ENCODE peak calls at places on chromosomes 16 and 17, in nine cellular contexts. I is CD8-positive, alpha-beta memory T cell; G is heart right ventricle; D is Peyer's patch; N is lower lobe of right lung; L is tibial nerve; P is left ventricle myocardium inferior; T is A549; U is pancreas. O is an unnamed sample.

GRCh38 chr16:62907562-62907961 is 871.3 kb upstream of the CDH8 start:
- DNase-seq in I (no peak), G (no peak), D (no peak), N (no peak), L (no peak), P (no peak), T (no peak), U (no peak), O (no peak)

GRCh38 chr16:72073831-72074230 is 10.8 kb downstream of the HPR start:
- DNase-seq in I (no peak), G (peak; percentile 70), D (no peak), N (no peak), L (peak; percentile 10), P (peak; percentile 53), T (no peak), U (no peak), O (no peak)

GRCh38 chr17:75891605-75892555 is 4.9 kb downstream of the TRIM65 start:
- DNase-seq in I (no peak), G (no peak), D (no peak), N (no peak), L (no peak), P (no peak), T (no peak), U (no peak), O (no peak)

GRCh38 chr16:50464325-50465290 is 83.6 kb upstream of the NKD1 start:
- DNase-seq in I (no peak), G (no peak), D (peak; percentile 36), N (no peak), L (no peak), P (no peak), T (no peak), U (no peak), O (no peak)

GRCh38 chr17:37068266-37068665 is 119.5 kb downstream of the AATF start:
- DNase-seq in I (no peak), G (no peak), D (peak; percentile 55), N (no peak), L (no peak), P (no peak), T (no peak), U (no peak), O (no peak)

GRCh38 chr17:14690704-14691103 is 389.8 kb downstream of the HS3ST3B1 start:
- DNase-seq in I (no peak), G (no peak), D (no peak), N (no peak), L (no peak), P (no peak), T (no peak), U (no peak), O (no peak)

GRCh38 chr17:49132699-49133364 is at the start of gene B4GALNT2:
- DNase-seq in I (no peak), G (no peak), D (peak; percentile 69), N (peak; percentile 58), L (no peak), P (no peak), T (peak; percentile 28), U (peak; percentile 67), O (no peak)

GRCh38 chr16:7140899-7141298 is 191.7 kb upstream of the RBFOX1 start:
- DNase-seq in I (no peak), G (no peak), D (no peak), N (no peak), L (no peak), P (no peak), T (peak; percentile 6), U (no peak), O (no peak)

GRCh38 chr17:17028059-17028877 is 14.0 kb upstream of the MPRIP start:
- DNase-seq in I (no peak), G (peak; percentile 33), D (peak; percentile 96), N (peak; percentile 92), L (peak; percentile 43), P (peak; percentile 77), T (peak; percentile 100), U (peak; percentile 70), O (no peak)

GRCh38 chr17:47224971-47225370 is 15.8 kb downstream of the MYL4 start:
- DNase-seq in I (no peak), G (no peak), D (no peak), N (no peak), L (no peak), P (no peak), T (no peak), U (no peak), O (no peak)

GRCh38 chr17:80487511-80487910 is 11.1 kb upstream of the NPTX1 start:
- DNase-seq in I (no peak), G (no peak), D (no peak), N (no peak), L (no peak), P (no peak), T (no peak), U (no peak), O (no peak)

GRCh38 chr16:11354733-11355574 is 9.7 kb downstream of the RMI2 start:
- DNase-seq in I (peak; percentile 55), G (no peak), D (peak; percentile 79), N (peak; percentile 56), L (no peak), P (no peak), T (no peak), U (no peak), O (peak; percentile 34)

GRCh38 chr17:49521088-49521450 is 26.0 kb downstream of the NGFR start:
- DNase-seq in I (no peak), G (no peak), D (peak; percentile 33), N (no peak), L (no peak), P (no peak), T (no peak), U (no peak), O (no peak)

GRCh38 chr17:58318065-58318481 is 10.5 kb downstream of the TSPOAP1 start:
- DNase-seq in I (no peak), G (no peak), D (peak; percentile 43), N (no peak), L (no peak), P (no peak), T (no peak), U (peak; percentile 43), O (no peak)

GRCh38 chr17:38897671-38898290 is 27.6 kb upstream of the LASP1NB start:
- DNase-seq in I (no peak), G (no peak), D (peak; percentile 74), N (no peak), L (no peak), P (no peak), T (no peak), U (no peak), O (no peak)

GRCh38 chr17:27466376-27466747 is 10.1 kb downstream of the KSR1 start:
- DNase-seq in I (no peak), G (no peak), D (peak; percentile 52), N (no peak), L (no peak), P (no peak), T (no peak), U (no peak), O (no peak)

GRCh38 chr17:33113281-33114010 is 121.8 kb downstream of the SPACA3 start:
- DNase-seq in I (no peak), G (peak; percentile 22), D (no peak), N (no peak), L (no peak), P (no peak), T (peak; percentile 32), U (no peak), O (no peak)

GRCh38 chr16:48829361-48829760 is 219.4 kb upstream of the N4BP1 start:
- DNase-seq in I (no peak), G (no peak), D (no peak), N (no peak), L (no peak), P (no peak), T (no peak), U (no peak), O (no peak)

GRCh38 chr16:67470314-67470713 is 10.6 kb downstream of the ATP6V0D1 start:
- DNase-seq in I (no peak), G (peak; percentile 89), D (peak; percentile 60), N (peak; percentile 87), L (peak; percentile 52), P (peak; percentile 91), T (no peak), U (peak; percentile 89), O (no peak)

GRCh38 chr16:31767267-31767666 is 106.3 kb upstream of the ZNF267 start:
- DNase-seq in I (no peak), G (no peak), D (no peak), N (no peak), L (no peak), P (no peak), T (no peak), U (no peak), O (no peak)
- H3K9me3 ChIP-seq in I (peaks cover 64% of the 10 kb centered on the region), G (peaks cover 8% of the 10 kb centered on the region), D (peaks cover 80% of the 10 kb centered on the region), N (peaks cover 94% of the 10 kb centered on the region), L (peaks cover 85% of the 10 kb centered on the region), P (peaks cover 100% of the 10 kb centered on the region), T (peaks cover 68% of the 10 kb centered on the region), U (no peaks in the 10 kb centered on the region), O (peaks cover 32% of the 10 kb centered on the region)

DNA sequence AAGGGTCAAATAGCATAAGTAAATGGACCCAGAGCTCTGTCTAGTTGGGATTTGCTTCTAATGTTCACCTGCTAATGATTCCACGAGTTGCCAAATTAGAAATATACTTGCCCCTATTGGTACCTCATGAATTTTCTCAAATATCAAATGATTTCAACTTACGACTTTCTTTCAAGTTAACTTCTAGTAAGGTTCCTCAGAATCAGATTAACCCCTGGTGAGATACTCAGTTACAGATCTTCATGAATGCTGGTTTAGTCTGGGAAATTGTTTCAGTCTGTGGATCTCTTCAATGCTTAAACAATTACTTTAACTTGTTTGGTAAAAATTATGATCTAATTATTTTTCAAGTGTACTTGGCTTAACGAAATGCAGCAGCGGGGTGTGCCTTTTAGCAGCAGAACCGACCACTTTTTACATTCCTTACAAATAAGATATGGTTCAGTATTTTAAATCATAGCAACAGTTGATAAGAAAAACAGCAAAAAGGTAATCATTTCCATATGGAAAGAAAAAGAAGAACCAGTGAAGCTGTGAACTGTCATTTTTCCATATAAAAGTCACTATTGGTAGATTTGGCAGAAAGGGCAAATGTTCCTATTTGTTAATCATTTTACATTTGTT is 34.5 kb downstream of the TUBD1 start:
- DNase-seq in I (no peak), G (no peak), D (peak; percentile 27), N (no peak), L (no peak), P (no peak), T (no peak), U (no peak), O (no peak)
- H3K9me3 ChIP-seq in I (no peaks in the 10 kb centered on the region), G (no peaks in the 10 kb centered on the region), D (no peaks in the 10 kb centered on the region), N (no peaks in the 10 kb centered on the region), L (no peaks in the 10 kb centered on the region), P (no peaks in the 10 kb centered on the region), T (peaks cover 4% of the 10 kb centered on the region), U (no peaks in the 10 kb centered on the region), O (no peaks in the 10 kb centered on the region)

DNA sequence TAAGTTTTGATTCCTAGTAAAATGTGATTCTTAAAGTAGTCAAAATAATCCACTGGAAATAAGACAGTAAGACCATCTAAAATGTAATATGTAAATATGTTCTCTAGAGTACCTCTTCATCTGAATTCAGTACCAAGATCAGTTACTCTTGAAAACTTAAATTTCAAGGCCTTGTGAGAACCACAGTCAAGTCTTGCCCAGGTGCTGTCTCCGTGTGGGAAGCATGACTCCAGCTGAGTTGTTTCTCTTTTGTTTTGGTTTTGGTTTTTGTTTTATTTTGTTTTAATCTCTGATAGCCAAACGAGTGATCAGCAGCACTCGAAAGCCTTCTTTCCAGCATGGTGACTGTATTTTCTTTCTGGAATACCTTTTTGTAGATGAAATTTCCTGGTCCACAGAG is 907.0 kb downstream of the KCNJ18 start:
- DNase-seq in I (no peak), G (no peak), D (no peak), N (no peak), L (no peak), P (no peak), T (no peak), U (no peak), O (no peak)
- H3K9me3 ChIP-seq in I (no peaks in the 10 kb centered on the region), G (no peaks in the 10 kb centered on the region), D (no peaks in the 10 kb centered on the region), N (no peaks in the 10 kb centered on the region), L (no peaks in the 10 kb centered on the region), P (no peaks in the 10 kb centered on the region), T (no peaks in the 10 kb centered on the region), U (no peaks in the 10 kb centered on the region), O (no peaks in the 10 kb centered on the region)

GRCh38 chr16:35140293-35140986 is 1681.0 kb downstream of the TP53TG3F start:
- DNase-seq in I (no peak), G (no peak), D (peak; percentile 42), N (no peak), L (no peak), P (no peak), T (no peak), U (peak; percentile 30), O (no peak)
- H3K9me3 ChIP-seq in I (no peaks in the 10 kb centered on the region), G (no peaks in the 10 kb centered on the region), D (peaks cover 8% of the 10 kb centered on the region), N (peaks cover 7% of the 10 kb centered on the region), L (no peaks in the 10 kb centered on the region), P (peaks cover 18% of the 10 kb centered on the region), T (peaks cover 5% of the 10 kb centered on the region), U (no peaks in the 10 kb centered on the region), O (no peaks in the 10 kb centered on the region)

O was measured in T-helper 17 cell.